ENCODE peak calls at places on chromosomes 5 and 9, in eight cellular contexts. O is BE2C, G is cardiac muscle cell, J is stomach, R is ovary, D is neural progenitor cell, F is tibial artery, B is IMR-90. L is an unnamed sample.

GRCh38 chr5:39080168-39080567 is 6.0 kb upstream of the RICTOR start:
- DNase-seq in O (no peak), G (no peak), J (no peak), R (no peak), D (no peak), F (no peak), B (no peak), L (no peak)

GRCh38 chr5:17154211-17154996 is 63.0 kb upstream of the BASP1 start:
- DNase-seq in O (no peak), G (peak; percentile 37), J (no peak), R (no peak), D (peak; percentile 37), F (no peak), B (peak; percentile 88), L (no peak)

GRCh38 chr5:65721775-65722574 is at the start of the genes NLN and SGTB:
- DNase-seq in O (peak; percentile 95), G (peak; percentile 88), J (peak; percentile 90), R (peak; percentile 82), D (peak; percentile 92), F (peak; percentile 72), B (peak; percentile 66), L (peak; percentile 82)

GRCh38 chr9:87518702-87519335 is 21.2 kb downstream of the DAPK1 start:
- DNase-seq in O (no peak), G (peak; percentile 94), J (peak; percentile 56), R (peak; percentile 90), D (no peak), F (peak; percentile 80), B (no peak), L (no peak)

GRCh38 chr9:79526149-79526672 is 45.6 kb upstream of the TLE4 start:
- DNase-seq in O (no peak), G (no peak), J (no peak), R (no peak), D (no peak), F (no peak), B (no peak), L (no peak)

GRCh38 chr5:76601470-76601869 is 21.7 kb downstream of the F2RL2 start:
- DNase-seq in O (peak; percentile 11), G (peak; percentile 89), J (no peak), R (no peak), D (peak; percentile 81), F (no peak), B (peak; percentile 80), L (peak; percentile 42)

GRCh38 chr5:152113401-152113800 is 188.8 kb upstream of the GLRA1 start:
- DNase-seq in O (no peak), G (no peak), J (no peak), R (no peak), D (no peak), F (no peak), B (no peak), L (peak; percentile 67)

GRCh38 chr5:179193746-179194145 is 133.6 kb downstream of the ZNF354C start:
- DNase-seq in O (no peak), G (no peak), J (no peak), R (no peak), D (no peak), F (no peak), B (no peak), L (no peak)

GRCh38 chr9:15404171-15404570 is 18.5 kb upstream of the SNAPC3 start:
- DNase-seq in O (no peak), G (no peak), J (no peak), R (no peak), D (no peak), F (peak; percentile 65), B (no peak), L (no peak)

GRCh38 chr5:65186646-65187227 is 295.0 kb downstream of the ADAMTS6 start:
- DNase-seq in O (no peak), G (no peak), J (no peak), R (no peak), D (no peak), F (no peak), B (no peak), L (no peak)

GRCh38 chr9:98576354-98576753 is 132.4 kb downstream of the GABBR2 start:
- DNase-seq in O (no peak), G (no peak), J (no peak), R (no peak), D (no peak), F (no peak), B (no peak), L (no peak)

GRCh38 chr9:106106396-106106795 is 412.1 kb downstream of the TMEM38B start:
- DNase-seq in O (no peak), G (no peak), J (no peak), R (no peak), D (no peak), F (no peak), B (no peak), L (no peak)

GRCh38 chr5:115549154-115549553 is 4.6 kb upstream of the FEM1C start:
- DNase-seq in O (no peak), G (no peak), J (no peak), R (no peak), D (peak; percentile 63), F (no peak), B (peak; percentile 19), L (no peak)

GRCh38 chr5:83711982-83712601 is 8.6 kb downstream of the HAPLN1 start:
- DNase-seq in O (peak; percentile 53), G (peak; percentile 66), J (peak; percentile 35), R (no peak), D (peak; percentile 56), F (peak; percentile 57), B (peak; percentile 35), L (no peak)

GRCh38 chr5:158593925-158594324 is 505.8 kb downstream of the EBF1 start:
- DNase-seq in O (no peak), G (no peak), J (no peak), R (no peak), D (no peak), F (no peak), B (no peak), L (no peak)

GRCh38 chr9:72718503-72718902 is 197.1 kb downstream of the TMC1 start:
- DNase-seq in O (no peak), G (no peak), J (no peak), R (no peak), D (no peak), F (no peak), B (no peak), L (no peak)

GRCh38 chr5:146890733-146891440 is 12.3 kb upstream of the PPP2R2B start:
- DNase-seq in O (no peak), G (peak; percentile 13), J (no peak), R (no peak), D (no peak), F (no peak), B (no peak), L (no peak)

GRCh38 chr5:1503301-1504243 is 20.2 kb downstream of the LPCAT1 start:
- DNase-seq in O (no peak), G (peak; percentile 76), J (peak; percentile 46), R (no peak), D (no peak), F (peak; percentile 74), B (peak; percentile 28), L (no peak)
- H3K4me3 ChIP-seq in O (no peak overlapping the region), G (no peak overlapping the region), J (no peak overlapping the region), R (no peak overlapping the region), D (no peak overlapping the region), F (no peak overlapping the region), B (no peak overlapping the region), L (no peak overlapping the region)

GRCh38 chr5:177499842-177500241 is 2.4 kb upstream of the PDLIM7 start:
- DNase-seq in O (no peak), G (no peak), J (no peak), R (no peak), D (no peak), F (no peak), B (no peak), L (no peak)
- H3K4me1 ChIP-seq in O (peaks cover 40% of the 10 kb centered on the region), G (peaks cover 20% of the 10 kb centered on the region), J (peaks cover 45% of the 10 kb centered on the region), R (peaks cover 11% of the 10 kb centered on the region), D (peaks cover 31% of the 10 kb centered on the region), F (no peaks in the 10 kb centered on the region), B (peaks cover 23% of the 10 kb centered on the region), L (peaks cover 6% of the 10 kb centered on the region)

GRCh38 chr5:180208038-180208434 is 975 bp downstream of the RASGEF1C start:
- DNase-seq in O (no peak), G (no peak), J (no peak), R (no peak), D (peak; percentile 11), F (no peak), B (no peak), L (no peak)
- H3K4me3 ChIP-seq in O (peak overlapping the region; percentile 45), G (peak overlapping the region; percentile 40), J (peak overlapping the region; percentile 37), R (no peak overlapping the region), D (peak overlapping the region; percentile 54), F (no peak overlapping the region), B (no peak overlapping the region), L (no peak overlapping the region)

DNA sequence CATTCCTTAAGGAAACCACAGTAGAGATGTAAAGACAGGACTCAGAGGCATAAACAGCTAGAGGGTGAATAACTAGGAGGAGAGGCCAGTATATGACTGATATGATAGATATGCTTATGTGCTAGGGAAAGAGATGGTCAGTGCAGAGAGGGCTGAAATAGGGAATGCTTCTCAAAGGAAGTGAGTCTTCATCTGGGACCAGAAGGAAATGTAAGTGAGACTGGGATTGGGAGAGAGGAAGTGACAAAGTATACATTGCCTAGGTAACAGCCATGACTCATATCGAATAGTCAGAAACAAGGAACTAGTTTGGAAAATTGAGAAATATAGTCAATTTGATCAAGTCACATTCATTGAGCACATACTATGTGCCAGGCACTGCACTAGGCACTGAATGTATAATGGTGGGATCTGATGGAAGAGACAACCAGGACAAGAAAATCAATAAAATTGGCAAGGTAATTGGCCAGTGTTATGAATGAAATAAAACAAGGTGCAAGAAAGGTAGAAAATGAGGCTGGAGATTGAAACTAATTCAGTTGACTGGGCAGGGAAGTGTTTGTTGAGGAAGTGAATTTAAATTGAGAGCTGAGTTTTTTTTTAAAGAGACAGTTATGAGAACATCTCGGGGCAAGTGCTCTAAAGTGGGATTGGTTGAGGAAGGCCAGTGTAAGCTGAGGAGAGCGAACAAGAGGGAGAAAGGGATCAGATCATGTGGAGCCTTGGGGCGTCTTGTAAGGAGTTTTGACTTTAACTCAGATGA is 4.3 kb downstream of the ERAP2 start:
- DNase-seq in O (no peak), G (peak; percentile 48), J (no peak), R (no peak), D (no peak), F (no peak), B (peak; percentile 87), L (no peak)
- H3K4me1 ChIP-seq in O (peaks cover 4% of the 10 kb centered on the region), G (peaks cover 19% of the 10 kb centered on the region), J (peaks cover 23% of the 10 kb centered on the region), R (no peaks in the 10 kb centered on the region), D (no peaks in the 10 kb centered on the region), F (no peaks in the 10 kb centered on the region), B (peaks cover 6% of the 10 kb centered on the region), L (peaks cover 90% of the 10 kb centered on the region)

DNA sequence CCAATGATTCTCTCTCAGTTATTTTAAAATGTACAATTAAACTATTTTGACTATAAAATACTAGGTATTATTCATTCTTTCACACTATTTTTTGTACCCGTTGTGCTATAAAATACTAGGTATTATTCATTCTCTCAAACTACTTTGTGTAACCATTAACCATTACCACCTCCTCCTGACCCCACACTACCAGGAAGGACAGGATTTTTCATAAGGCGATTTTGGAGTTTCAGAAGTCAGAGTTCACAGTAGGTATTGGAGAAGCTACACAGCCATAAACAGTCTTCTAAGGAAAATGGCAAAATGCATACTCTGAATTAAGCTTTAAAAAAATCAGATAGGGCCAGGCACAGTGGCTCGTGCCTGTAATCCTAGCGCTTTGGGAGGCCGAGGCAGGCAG is 35.1 kb upstream of the TMEM252 start:
- DNase-seq in O (no peak), G (no peak), J (no peak), R (no peak), D (no peak), F (no peak), B (no peak), L (no peak)
- H3K4me3 ChIP-seq in O (no peak overlapping the region), G (no peak overlapping the region), J (no peak overlapping the region), R (no peak overlapping the region), D (no peak overlapping the region), F (no peak overlapping the region), B (no peak overlapping the region), L (no peak overlapping the region)

L was measured in CD4-positive, alpha-beta memory T cell.